ENCODE peak calls at places on chromosomes 7 and 10, in eight cellular contexts. C, K, Q, T, U, R, W and Z are unnamed samples.

GRCh38 chr7:88106430-88106829 is 113.4 kb downstream of the SRI start:
- DNase-seq in C (no peak), K (no peak), Q (no peak), T (peak; percentile 4), U (no peak), R (no peak), W (no peak), Z (no peak)

GRCh38 chr7:29146082-29146706 is at the start of gene CPVL:
- DNase-seq in C (peak; percentile 73), K (peak; percentile 64), Q (peak; percentile 64), T (no peak), U (no peak), R (peak; percentile 75), W (no peak), Z (no peak)

GRCh38 chr10:32950457-32951109 is 7.4 kb downstream of the ITGB1 start:
- DNase-seq in C (no peak), K (no peak), Q (no peak), T (no peak), U (no peak), R (no peak), W (no peak), Z (no peak)

GRCh38 chr7:137592232-137592896 is 248.8 kb upstream of the PTN start:
- DNase-seq in C (peak; percentile 64), K (no peak), Q (peak; percentile 74), T (no peak), U (peak; percentile 78), R (peak; percentile 55), W (no peak), Z (no peak)

GRCh38 chr10:28853195-28853594 is 175.9 kb downstream of the BAMBI start:
- DNase-seq in C (no peak), K (no peak), Q (no peak), T (no peak), U (no peak), R (no peak), W (no peak), Z (no peak)

GRCh38 chr10:110569736-110570135 is 2.2 kb downstream of the SMC3 start:
- DNase-seq in C (no peak), K (no peak), Q (no peak), T (no peak), U (no peak), R (no peak), W (no peak), Z (no peak)

GRCh38 chr10:25063157-25063556 is 46.7 kb downstream of the THNSL1 start:
- DNase-seq in C (no peak), K (no peak), Q (no peak), T (no peak), U (no peak), R (no peak), W (no peak), Z (no peak)

GRCh38 chr10:21831986-21832735 is 171.4 kb downstream of the DNAJC1 start:
- DNase-seq in C (no peak), K (no peak), Q (no peak), T (no peak), U (no peak), R (no peak), W (no peak), Z (no peak)

GRCh38 chr7:7732566-7733290 is 14.3 kb upstream of the RPA3 start:
- DNase-seq in C (no peak), K (no peak), Q (no peak), T (no peak), U (no peak), R (no peak), W (no peak), Z (no peak)

GRCh38 chr10:60518745-60519144 is 129.1 kb upstream of the ANK3 start:
- DNase-seq in C (no peak), K (no peak), Q (no peak), T (no peak), U (no peak), R (no peak), W (no peak), Z (no peak)

GRCh38 chr10:95500649-95501048 is 60.5 kb downstream of the SORBS1 start:
- DNase-seq in C (no peak), K (no peak), Q (no peak), T (no peak), U (no peak), R (no peak), W (no peak), Z (no peak)

GRCh38 chr7:12458520-12459131 is 55.0 kb upstream of the VWDE start:
- DNase-seq in C (no peak), K (no peak), Q (peak; percentile 56), T (no peak), U (no peak), R (peak; percentile 41), W (no peak), Z (no peak)

GRCh38 chr10:119116326-119116951 is 12.5 kb downstream of the DENND10 start:
- DNase-seq in C (no peak), K (no peak), Q (no peak), T (no peak), U (no peak), R (no peak), W (no peak), Z (no peak)

GRCh38 chr10:21724020-21724589 is 190.1 kb downstream of the MLLT10 start:
- DNase-seq in C (no peak), K (no peak), Q (no peak), T (no peak), U (no peak), R (no peak), W (no peak), Z (no peak)

GRCh38 chr7:37216923-37217322 is 231.7 kb downstream of the ELMO1 start:
- DNase-seq in C (no peak), K (no peak), Q (no peak), T (no peak), U (no peak), R (no peak), W (no peak), Z (no peak)